ENCODE peak calls at places on chromosome 20, in four cellular contexts. One of them, this sample, is unnamed.

GRCh38 chr20:13219327-13220193 is 1.5 kb upstream of the ISM1 start:
- DNase-seq in A549: no peak
- DNase-seq in HepG2: no peak
- DNase-seq in K562: no peak
- DNase-seq in this sample: peak

GRCh38 chr20:49867453-49868215 is 47.7 kb downstream of the SPATA2 start:
- DNase-seq in K562: no peak
- DNase-seq in A549: no peak
- DNase-seq in HepG2: no peak
- DNase-seq in this sample: peak

GRCh38 chr20:16939051-16939450 is 190.9 kb downstream of the OTOR start:
- DNase-seq in K562: no peak
- DNase-seq in A549: no peak
- DNase-seq in HepG2: no peak
- DNase-seq in this sample: no peak

GRCh38 chr20:50514035-50514337 is 3.8 kb downstream of the PTPN1 start:
- DNase-seq in A549: no peak
- DNase-seq in HepG2: no peak
- DNase-seq in K562: no peak
- DNase-seq in this sample: no peak

GRCh38 chr20:31484001-31484400 is 8.9 kb downstream of the REM1 start:
- DNase-seq in K562: peak
- DNase-seq in A549: peak
- DNase-seq in HepG2: no peak
- DNase-seq in this sample: peak

GRCh38 chr20:20768202-20768815 is 55.9 kb upstream of the RALGAPA2 start:
- DNase-seq in K562: no peak
- DNase-seq in HepG2: no peak
- DNase-seq in A549: no peak
- DNase-seq in this sample: no peak

GRCh38 chr20:51643390-51643789 is 100.9 kb upstream of the NFATC2 start:
- DNase-seq in A549: no peak
- DNase-seq in HepG2: no peak
- DNase-seq in K562: peak
- DNase-seq in this sample: no peak

GRCh38 chr20:59598625-59599310 is 5.6 kb upstream of the PHACTR3 start:
- DNase-seq in A549: peak
- DNase-seq in HepG2: peak
- DNase-seq in K562: peak
- DNase-seq in this sample: peak

GRCh38 chr20:49054032-49054643 is 8.0 kb downstream of the CSE1L start:
- DNase-seq in K562: peak
- DNase-seq in A549: no peak
- DNase-seq in HepG2: no peak
- DNase-seq in this sample: no peak

GRCh38 chr20:57264151-57264792 is 2.2 kb downstream of the BMP7 start:
- DNase-seq in HepG2: peak
- DNase-seq in A549: no peak
- DNase-seq in K562: peak
- DNase-seq in this sample: no peak

GRCh38 chr20:57267158-57267821 is 849 bp upstream of the BMP7 start:
- DNase-seq in A549: no peak
- DNase-seq in HepG2: no peak
- DNase-seq in K562: no peak
- DNase-seq in this sample: no peak

GRCh38 chr20:57264908-57265648 is 1.4 kb downstream of the BMP7 start:
- DNase-seq in A549: no peak
- DNase-seq in K562: no peak
- DNase-seq in HepG2: no peak
- DNase-seq in this sample: no peak

GRCh38 chr20:57266251-57267157 is at the start of gene BMP7:
- DNase-seq in A549: peak
- DNase-seq in HepG2: no peak
- DNase-seq in K562: no peak
- DNase-seq in this sample: peak

DNA sequence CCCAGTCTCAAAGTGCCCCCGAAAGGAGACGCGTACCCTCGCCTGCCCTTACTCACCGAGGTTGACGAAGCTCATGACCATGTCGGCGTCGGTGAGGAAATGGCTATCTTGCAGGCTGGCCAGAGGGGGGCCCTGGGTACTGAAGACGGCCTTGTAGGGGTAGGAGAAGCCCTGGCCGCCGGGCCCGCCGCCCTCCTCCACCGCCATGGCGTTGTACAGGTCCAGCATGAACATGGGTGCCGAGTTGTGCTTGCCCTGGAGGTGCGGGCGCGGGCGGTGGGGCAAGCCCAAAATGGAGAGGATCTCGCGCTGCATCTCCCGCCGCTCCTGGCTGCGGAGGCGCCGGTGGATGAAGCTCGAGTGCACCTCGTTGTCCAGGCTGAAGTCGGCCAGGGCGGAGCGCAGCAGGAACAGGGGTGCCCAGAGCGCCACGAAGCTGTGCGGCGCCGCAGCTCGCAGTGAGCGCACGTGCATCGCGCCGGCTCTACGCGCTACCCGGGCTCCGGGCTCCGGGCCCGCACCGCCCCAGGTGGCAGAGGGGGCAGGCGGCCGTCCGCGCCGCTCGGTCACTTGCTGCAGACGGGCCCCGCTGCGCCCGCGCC is 691 bp downstream of the BMP7 start:
- DNase-seq in K562: no peak
- DNase-seq in A549: peak
- DNase-seq in HepG2: no peak
- DNase-seq in this sample: peak
- TF ChIP-seq NR3C1 in K562: no peak
- TF ChIP-seq NR3C1 in A549: no peak
- TF ChIP-seq NR3C1 in HepG2: no peak
- TF ChIP-seq NR3C1 in this sample: no peak

GRCh38 chr20:24616258-24617079 is 147.0 kb downstream of the SYNDIG1 start:
- DNase-seq in HepG2: no peak
- DNase-seq in A549: no peak
- DNase-seq in K562: no peak
- DNase-seq in this sample: no peak
- TF ChIP-seq NR3C1 in HepG2: no peak
- TF ChIP-seq NR3C1 in A549: no peak
- TF ChIP-seq NR3C1 in K562: no peak
- TF ChIP-seq NR3C1 in this sample: no peak

DNA sequence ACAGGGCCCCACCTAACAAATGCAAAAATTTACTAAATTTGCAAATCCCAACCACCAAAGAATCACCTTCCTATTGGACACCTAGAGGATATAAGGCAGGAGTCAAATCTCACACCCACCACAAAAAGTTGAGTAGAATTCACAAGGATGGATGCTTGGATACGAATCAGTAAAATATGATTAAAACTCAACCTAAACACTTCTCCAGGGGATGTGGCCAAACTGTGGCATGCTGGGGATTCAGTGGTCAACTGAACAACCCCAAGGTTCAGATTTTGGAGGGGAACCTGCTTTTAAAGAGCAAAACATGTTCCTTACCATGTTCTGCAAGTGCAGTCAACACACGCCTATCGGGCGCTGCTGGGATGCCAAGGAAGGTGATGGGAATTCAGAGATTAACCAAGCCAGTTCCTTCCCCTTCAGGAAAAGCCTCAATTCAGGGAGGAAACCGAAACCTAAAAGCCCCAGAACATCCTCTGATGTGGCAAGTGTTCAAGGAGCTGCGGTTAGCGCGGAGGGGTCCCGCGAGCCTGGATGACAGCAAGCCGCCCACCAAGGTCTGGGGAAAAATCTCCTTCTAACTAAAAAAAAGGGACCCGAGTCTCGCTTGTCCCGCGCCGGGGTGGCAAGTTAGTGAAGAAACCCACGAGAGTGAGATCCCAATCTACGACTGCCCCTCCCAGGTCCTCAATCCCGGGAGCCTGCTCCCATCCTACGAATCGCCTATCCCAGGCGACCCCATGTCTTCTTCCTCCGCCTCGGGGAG is 893 bp downstream of the SAMHD1 start:
- DNase-seq in HepG2: no peak
- DNase-seq in K562: peak
- DNase-seq in A549: peak
- DNase-seq in this sample: peak
- TF ChIP-seq NR3C1 in HepG2: no peak
- TF ChIP-seq NR3C1 in K562: no peak
- TF ChIP-seq NR3C1 in A549: no peak
- TF ChIP-seq NR3C1 in this sample: no peak

GRCh38 chr20:15928946-15929345 is 644.3 kb downstream of the KIF16B start:
- DNase-seq in K562: no peak
- DNase-seq in A549: no peak
- DNase-seq in HepG2: no peak
- DNase-seq in this sample: no peak

GRCh38 chr20:15925376-15925775 is 647.9 kb downstream of the KIF16B start:
- DNase-seq in A549: no peak
- DNase-seq in K562: no peak
- DNase-seq in HepG2: no peak
- DNase-seq in this sample: no peak

GRCh38 chr20:15930324-15931305 is 642.6 kb downstream of the KIF16B start:
- DNase-seq in A549: peak
- DNase-seq in HepG2: peak
- DNase-seq in K562: no peak
- DNase-seq in this sample: no peak

GRCh38 chr20:15924556-15924955 is 648.7 kb downstream of the KIF16B start:
- DNase-seq in K562: no peak
- DNase-seq in HepG2: no peak
- DNase-seq in A549: no peak
- DNase-seq in this sample: no peak

GRCh38 chr20:15927893-15928650 is 645.2 kb downstream of the KIF16B start:
- DNase-seq in K562: no peak
- DNase-seq in A549: no peak
- DNase-seq in HepG2: no peak
- DNase-seq in this sample: no peak
- TF ChIP-seq NR3C1 in K562: no peak
- TF ChIP-seq NR3C1 in A549: no peak
- TF ChIP-seq NR3C1 in HepG2: no peak
- TF ChIP-seq NR3C1 in this sample: no peak

GRCh38 chr20:24499472-24499871 is 30.0 kb downstream of the SYNDIG1 start:
- DNase-seq in K562: no peak
- DNase-seq in A549: no peak
- DNase-seq in HepG2: no peak
- DNase-seq in this sample: no peak

GRCh38 chr20:24498641-24499040 is 29.2 kb downstream of the SYNDIG1 start:
- DNase-seq in K562: no peak
- DNase-seq in HepG2: no peak
- DNase-seq in A549: no peak
- DNase-seq in this sample: no peak

GRCh38 chr20:24495266-24495665 is 25.8 kb downstream of the SYNDIG1 start:
- DNase-seq in HepG2: no peak
- DNase-seq in A549: no peak
- DNase-seq in K562: no peak
- DNase-seq in this sample: no peak

GRCh38 chr20:24494460-24494920 is 25.1 kb downstream of the SYNDIG1 start:
- DNase-seq in A549: no peak
- DNase-seq in HepG2: no peak
- DNase-seq in K562: no peak
- DNase-seq in this sample: no peak

DNA sequence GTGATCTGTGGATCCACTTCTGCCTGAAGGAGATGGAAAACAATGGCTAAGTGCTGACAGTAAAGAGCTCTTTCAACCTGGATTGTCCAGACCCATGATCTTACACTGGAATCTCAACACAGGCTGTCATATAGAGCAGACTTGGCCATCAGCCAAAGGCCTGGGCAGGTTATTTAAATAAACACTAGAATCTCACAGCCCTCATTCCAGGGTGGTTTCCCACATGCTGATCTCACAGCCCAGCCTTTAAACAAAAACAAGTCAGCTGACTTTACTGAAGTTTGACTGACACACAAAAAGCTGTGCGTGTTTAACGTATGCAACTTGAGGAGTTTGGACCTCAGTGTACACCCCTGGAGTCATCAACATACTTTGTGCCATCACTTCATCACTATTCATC is 28.4 kb downstream of the SYNDIG1 start:
- DNase-seq in A549: no peak
- DNase-seq in HepG2: peak
- DNase-seq in K562: no peak
- DNase-seq in this sample: no peak
- TF ChIP-seq NR3C1 in A549: no peak
- TF ChIP-seq NR3C1 in HepG2: no peak
- TF ChIP-seq NR3C1 in K562: no peak
- TF ChIP-seq NR3C1 in this sample: no peak

GRCh38 chr20:41245086-41245707 is 72.3 kb downstream of the ZHX3 start:
- DNase-seq in A549: no peak
- DNase-seq in HepG2: peak
- DNase-seq in K562: no peak
- DNase-seq in this sample: peak
- TF ChIP-seq NR3C1 in A549: no peak
- TF ChIP-seq NR3C1 in HepG2: no peak
- TF ChIP-seq NR3C1 in K562: no peak
- TF ChIP-seq NR3C1 in this sample: no peak

DNA sequence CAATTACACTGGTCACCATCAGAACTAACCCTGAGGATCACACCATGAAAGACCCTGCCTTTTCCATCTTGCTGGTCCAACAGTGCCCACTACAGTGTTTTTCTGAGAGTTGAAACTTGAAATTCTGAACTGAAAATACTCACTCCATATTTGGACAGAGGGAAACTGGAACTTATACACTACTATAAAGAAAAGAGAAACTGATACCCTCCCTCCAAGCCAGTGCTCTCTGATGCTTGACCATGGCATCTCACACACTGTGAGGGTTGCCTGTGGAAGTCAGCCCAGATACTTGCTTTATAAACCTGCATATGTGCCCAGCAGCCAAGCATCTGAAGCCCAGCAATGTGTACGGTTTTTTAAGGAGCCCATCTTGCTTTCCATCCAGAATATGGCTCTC is 108.7 kb downstream of the FOXA2 start:
- DNase-seq in A549: no peak
- DNase-seq in K562: no peak
- DNase-seq in HepG2: no peak
- DNase-seq in this sample: no peak
- TF ChIP-seq NR3C1 in A549: no peak
- TF ChIP-seq NR3C1 in K562: no peak
- TF ChIP-seq NR3C1 in HepG2: no peak
- TF ChIP-seq NR3C1 in this sample: no peak